ENCODE peak calls at places on chromosomes 7 and 10, in nine cellular contexts. H is K562, U is IMR-90, Q is osteoblast, O is neural progenitor cell, A is prostate gland, Z is right atrium auricular region, T is fibroblast of lung, V is HepG2. C is an unnamed sample.
A peak's percentile ranks its signal among the peaks of the same experiment; 100 is the strongest.

GRCh38 chr10:13658864-13659685 is 72.3 kb downstream of the PRPF18 start:
- DNase-seq in Z (peak; percentile 64), U (no peak), Q (no peak), A (no peak), V (no peak), T (no peak), O (no peak), H (no peak), C (no peak)

GRCh38 chr7:129053938-129054437 is 923 bp downstream of the TNPO3 start:
- DNase-seq in A (no peak), Z (no peak), H (no peak), U (peak; percentile 32), Q (peak; percentile 70), O (no peak), V (no peak), T (peak; percentile 33), C (peak; percentile 50)

GRCh38 chr10:78972160-78972946 is 96.4 kb upstream of the ZMIZ1 start:
- DNase-seq in H (peak; percentile 85), T (peak; percentile 93), A (peak; percentile 22), O (peak; percentile 56), V (peak; percentile 80), Z (peak; percentile 93), Q (peak; percentile 97), U (peak; percentile 83), C (peak; percentile 78)

GRCh38 chr7:92830047-92830446 is 6.3 kb downstream of the CDK6 start:
- DNase-seq in A (peak; percentile 14), O (no peak), U (no peak), H (no peak), Z (no peak), Q (no peak), T (no peak), V (no peak), C (no peak)

GRCh38 chr10:118571123-118571522 is 24.3 kb downstream of the PRLHR start:
- DNase-seq in O (peak; percentile 14), T (peak; percentile 48), H (no peak), Q (no peak), V (no peak), U (no peak), Z (peak; percentile 69), A (no peak), C (peak; percentile 62)

GRCh38 chr7:127885222-127885772 is 145.9 kb downstream of the LRRC4 start:
- DNase-seq in T (no peak), U (no peak), Z (no peak), A (no peak), H (no peak), Q (no peak), V (no peak), O (no peak), C (no peak)

GRCh38 chr7:158384746-158385145 is 202.9 kb downstream of the PTPRN2 start:
- DNase-seq in O (no peak), A (no peak), U (no peak), Z (no peak), T (no peak), Q (peak; percentile 41), H (no peak), V (no peak), C (no peak)

GRCh38 chr7:94561841-94562514 is 52.4 kb downstream of the CASD1 start:
- DNase-seq in T (peak; percentile 20), A (no peak), Z (no peak), V (peak; percentile 97), H (no peak), U (peak; percentile 62), Q (no peak), O (no peak), C (peak; percentile 27)

GRCh38 chr7:122766593-122766992 is 63.9 kb upstream of the RNF148 start:
- DNase-seq in T (no peak), O (no peak), U (no peak), V (no peak), Q (no peak), H (no peak), A (no peak), Z (no peak), C (no peak)

GRCh38 chr7:67484244-67484751 is 487.7 kb downstream of the TYW1 start:
- DNase-seq in V (peak; percentile 63), U (peak; percentile 56), Q (peak; percentile 83), H (peak; percentile 71), T (peak; percentile 66), A (peak; percentile 42), Z (no peak), O (peak; percentile 91), C (peak; percentile 76)

GRCh38 chr10:96740579-96741281 is 20.4 kb upstream of the PIK3AP1 start:
- DNase-seq in U (no peak), T (no peak), Q (no peak), A (no peak), O (no peak), V (no peak), Z (peak; percentile 65), H (no peak), C (peak; percentile 16)

GRCh38 chr10:96745950-96746349 is 25.6 kb upstream of the PIK3AP1 start:
- DNase-seq in H (no peak), O (no peak), Z (no peak), Q (no peak), A (no peak), V (no peak), U (no peak), T (no peak), C (no peak)

GRCh38 chr10:96746503-96746902 is 26.2 kb upstream of the PIK3AP1 start:
- DNase-seq in T (no peak), Z (no peak), V (no peak), A (no peak), H (no peak), Q (no peak), O (no peak), U (peak; percentile 6), C (peak; percentile 17)

GRCh38 chr10:96747734-96748550 is 27.6 kb upstream of the PIK3AP1 start:
- DNase-seq in U (no peak), V (peak; percentile 16), H (no peak), T (no peak), A (no peak), O (no peak), Q (no peak), Z (no peak), C (no peak)

GRCh38 chr10:96743988-96744585 is 23.8 kb upstream of the PIK3AP1 start:
- DNase-seq in O (peak; percentile 40), H (no peak), A (no peak), Z (no peak), Q (peak; percentile 60), U (peak; percentile 29), V (peak; percentile 44), T (peak; percentile 6), C (peak; percentile 32)
- TF ChIP-seq CTCF in O (peak; percentile 44), H (peak; percentile 56), A (peak; percentile 33), Z (no peak), Q (peak; percentile 32), U (peak; percentile 51), V (peak; percentile 70), T (peak; percentile 22), C (peak; percentile 9)

GRCh38 chr7:5423844-5424688 is 432 bp upstream of the TNRC18 start:
- DNase-seq in A (peak; percentile 98), O (peak; percentile 98), V (peak; percentile 95), Q (peak; percentile 99), Z (peak; percentile 97), T (peak; percentile 100), U (peak; percentile 99), H (peak; percentile 94), C (peak; percentile 99)

GRCh38 chr7:5425507-5426225 is 2.0 kb upstream of the TNRC18 start:
- DNase-seq in T (peak; percentile 93), A (peak; percentile 78), U (peak; percentile 89), Z (peak; percentile 72), V (peak; percentile 88), Q (peak; percentile 93), O (peak; percentile 89), H (peak; percentile 62), C (peak; percentile 91)

GRCh38 chr7:5426226-5426475 is 2.5 kb upstream of the TNRC18 start:
- DNase-seq in T (peak; percentile 63), V (no peak), U (peak; percentile 66), O (no peak), Q (no peak), H (no peak), Z (no peak), A (peak; percentile 53), C (no peak)

GRCh38 chr7:5423272-5423843 is at the start of gene TNRC18:
- DNase-seq in H (peak; percentile 47), T (no peak), A (peak; percentile 21), Z (no peak), U (no peak), Q (peak; percentile 91), V (no peak), O (no peak), C (no peak)

DNA sequence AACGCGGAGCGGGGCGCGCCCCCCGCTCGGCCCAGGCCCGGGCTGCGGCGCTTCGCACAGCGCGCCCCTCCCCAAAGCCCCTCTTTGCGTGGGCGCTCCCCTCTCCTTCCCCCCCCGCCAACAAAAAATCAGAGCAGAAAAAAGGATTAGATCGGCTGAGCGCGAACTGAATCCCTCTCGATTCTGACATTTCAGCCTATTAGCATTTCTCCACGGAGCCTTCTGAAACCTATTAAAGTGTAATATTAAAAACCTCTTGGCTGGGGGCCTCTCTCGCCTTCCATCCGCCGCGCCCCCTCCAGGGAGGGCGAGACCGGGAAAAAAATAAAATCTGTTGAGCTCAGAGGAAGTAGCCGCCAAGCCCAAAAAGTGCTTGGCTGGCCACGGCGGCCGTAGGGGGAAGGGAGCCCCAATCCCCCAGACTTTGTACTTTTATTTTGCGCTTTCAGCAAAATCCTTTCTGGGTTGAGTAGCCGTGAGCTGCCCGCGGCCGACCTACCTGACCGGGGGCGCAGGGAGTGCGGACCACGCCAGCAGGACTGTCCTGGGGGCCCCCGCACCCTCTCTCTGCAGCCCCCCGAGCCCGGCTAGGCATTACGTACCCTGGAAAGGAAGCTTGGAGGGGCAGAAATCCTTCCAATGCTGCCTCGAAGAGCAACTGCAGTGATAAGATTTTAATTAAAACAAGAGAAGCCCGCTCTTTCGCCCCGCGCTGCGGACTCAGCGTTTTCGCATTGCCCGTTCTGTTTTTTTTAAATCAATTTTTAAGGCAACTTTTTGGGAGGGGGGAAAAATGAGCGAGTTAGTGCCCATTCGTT is 1.3 kb upstream of the TNRC18 start:
- DNase-seq in V (peak; percentile 70), Z (peak; percentile 68), H (peak; percentile 11), A (peak; percentile 32), O (peak; percentile 60), Q (peak; percentile 88), T (peak; percentile 45), U (peak; percentile 33), C (peak; percentile 70)
- H3K4me1 ChIP-seq in V (no peaks in the 10 kb centered on the region), Z (no peaks in the 10 kb centered on the region), H (peaks cover 87% of the 10 kb centered on the region), A (peaks cover 4% of the 10 kb centered on the region), O (peaks cover 22% of the 10 kb centered on the region), Q (peaks cover 13% of the 10 kb centered on the region), T (no peaks in the 10 kb centered on the region), U (no peaks in the 10 kb centered on the region), C (peaks cover 5% of the 10 kb centered on the region)

GRCh38 chr10:73819513-73820093 is 8.2 kb upstream of the NDST2 start:
- DNase-seq in U (peak; percentile 23), Z (no peak), A (peak; percentile 74), T (no peak), O (no peak), Q (peak; percentile 97), V (no peak), H (no peak), C (no peak)
- TF ChIP-seq CTCF in U (peak; percentile 8), Z (no peak), A (no peak), T (peak; percentile 5), O (peak; percentile 8), Q (peak; percentile 21), V (no peak), H (peak; percentile 11), C (peak; percentile 43)

DNA sequence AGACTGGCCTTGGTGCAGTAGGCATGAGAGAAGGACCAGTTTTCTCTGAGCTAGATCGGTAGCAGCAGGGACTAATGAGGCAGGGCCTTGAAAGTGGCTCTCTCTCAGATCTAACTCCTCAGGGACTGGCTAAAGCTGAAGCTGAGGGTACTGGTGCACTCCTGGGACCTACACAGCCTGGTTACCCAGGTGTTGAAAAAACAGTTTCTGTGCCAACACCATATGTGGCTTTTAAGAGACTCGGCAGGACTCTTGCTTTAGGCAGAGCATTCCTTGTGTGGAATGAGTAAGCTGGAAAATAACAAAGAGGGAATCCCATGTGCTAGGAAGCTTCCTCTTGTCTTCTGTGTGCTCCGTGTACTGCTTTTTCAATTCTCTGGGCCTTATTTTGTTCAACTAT is 186.3 kb upstream of the KAT6B start:
- DNase-seq in Z (no peak), U (peak; percentile 9), H (no peak), A (no peak), O (peak; percentile 70), T (peak; percentile 9), Q (no peak), V (no peak), C (no peak)
- H3K4me1 ChIP-seq in Z (no peaks in the 10 kb centered on the region), U (peaks cover 2% of the 10 kb centered on the region), H (no peaks in the 10 kb centered on the region), A (no peaks in the 10 kb centered on the region), O (peaks cover 17% of the 10 kb centered on the region), T (no peaks in the 10 kb centered on the region), Q (no peaks in the 10 kb centered on the region), V (no peaks in the 10 kb centered on the region), C (peaks cover 6% of the 10 kb centered on the region)

C was measured in cardiac muscle cell.